ENCODE peak calls at places on chromosome 10, in seven cellular contexts. I is C1 segment of cervical spinal cord; O is SJSA1; Z is NCI-H2081; H is NCI-H345; N is EH; W is stimulated activated CD8-positive, alpha-beta memory T cell treated with anti-CD3 and anti-CD28 coated beads, Interleukin-2, amount 100 ng/mL, for 1 hour. G is an unnamed sample.

GRCh38 chr10:110547139-110547761 is 20.2 kb upstream of the SMC3 start:
- DNase-seq in I (no peak), O (no peak), Z (peak; percentile 39), H (peak; percentile 44), N (peak; percentile 74), W (no peak), G (no peak)

GRCh38 chr10:101136007-101136707 is 5.1 kb downstream of the TLX1 start:
- DNase-seq in I (no peak), O (no peak), Z (no peak), H (no peak), N (no peak), W (no peak), G (no peak)

GRCh38 chr10:58064714-58065528 is 202.8 kb downstream of the IPMK start:
- DNase-seq in I (no peak), O (no peak), Z (peak; percentile 2), H (peak; percentile 13), N (peak; percentile 61), W (no peak), G (peak; percentile 36)

GRCh38 chr10:29067161-29067560 is 221.7 kb upstream of the LYZL1 start:
- DNase-seq in I (no peak), O (no peak), Z (no peak), H (no peak), N (peak; percentile 69), W (no peak), G (no peak)

GRCh38 chr10:100710151-100710871 is 35.1 kb upstream of the PAX2 start:
- DNase-seq in I (no peak), O (no peak), Z (peak; percentile 2), H (no peak), N (peak; percentile 25), W (no peak), G (no peak)

GRCh38 chr10:77789016-77789415 is 137.5 kb downstream of the DLG5 start:
- DNase-seq in I (no peak), O (no peak), Z (no peak), H (no peak), N (no peak), W (no peak), G (no peak)

GRCh38 chr10:17244712-17245365 is 16.8 kb downstream of the VIM start:
- DNase-seq in I (no peak), O (no peak), Z (no peak), H (no peak), N (peak; percentile 65), W (no peak), G (no peak)

GRCh38 chr10:112383325-112383724 is 9.4 kb downstream of the ACSL5 start:
- DNase-seq in I (no peak), O (no peak), Z (no peak), H (no peak), N (peak; percentile 66), W (no peak), G (peak; percentile 63)

GRCh38 chr10:117860823-117861222 is 185.9 kb downstream of the RAB11FIP2 start:
- DNase-seq in I (no peak), O (no peak), Z (no peak), H (peak; percentile 2), N (peak; percentile 9), W (no peak), G (peak; percentile 9)

GRCh38 chr10:1114355-1115261 is 58.4 kb downstream of the WDR37 start:
- DNase-seq in I (no peak), O (no peak), Z (no peak), H (no peak), N (no peak), W (no peak), G (no peak)

GRCh38 chr10:116888380-116889055 is 39.2 kb downstream of the ENO4 start:
- DNase-seq in I (no peak), O (peak; percentile 81), Z (no peak), H (no peak), N (peak; percentile 88), W (no peak), G (peak; percentile 80)

GRCh38 chr10:6766061-6766460 is 186.0 kb upstream of the PRKCQ start:
- DNase-seq in I (no peak), O (no peak), Z (no peak), H (no peak), N (peak; percentile 69), W (no peak), G (no peak)

GRCh38 chr10:129096340-129096984 is 370.6 kb upstream of the MGMT start:
- DNase-seq in I (no peak), O (no peak), Z (no peak), H (peak; percentile 19), N (no peak), W (no peak), G (no peak)

GRCh38 chr10:98534046-98534445 is 87.3 kb upstream of the HPS1 start:
- DNase-seq in I (no peak), O (no peak), Z (no peak), H (no peak), N (peak; percentile 71), W (no peak), G (peak; percentile 16)

GRCh38 chr10:77512219-77512578 is 125.4 kb downstream of the KCNMA1 start:
- DNase-seq in I (no peak), O (no peak), Z (no peak), H (no peak), N (peak; percentile 46), W (no peak), G (no peak)

GRCh38 chr10:62264702-62265436 is 3.8 kb downstream of the RTKN2 start:
- DNase-seq in I (no peak), O (no peak), Z (peak; percentile 1), H (no peak), N (peak; percentile 89), W (no peak), G (peak; percentile 76)

GRCh38 chr10:80211786-80212185 is 6.4 kb upstream of the ANXA11 start:
- DNase-seq in I (no peak), O (no peak), Z (no peak), H (no peak), N (no peak), W (no peak), G (no peak)

GRCh38 chr10:14409247-14409646 is 78.5 kb upstream of the FRMD4A start:
- DNase-seq in I (no peak), O (no peak), Z (no peak), H (no peak), N (no peak), W (no peak), G (no peak)

GRCh38 chr10:79385804-79386531 is 38.7 kb downstream of the PPIF start:
- DNase-seq in I (no peak), O (peak; percentile 42), Z (no peak), H (no peak), N (no peak), W (no peak), G (no peak)

G was measured in HS-5.